ENCODE peak calls at places on chromosomes 16 and 17, in nine cellular contexts. L is stomach, B is GM23338, E is spleen, X is HCT116, R is suprapubic skin, Y is prostate gland, A is H1, V is transverse colon. F is an unnamed sample.
A peak's percentile ranks its signal among the peaks of the same experiment; 100 is the strongest.

GRCh38 chr16:78034530-78034929 is 12.2 kb downstream of the CLEC3A start:
- DNase-seq in A (no peak), L (no peak), E (no peak), X (no peak), V (no peak), B (no peak), R (no peak), Y (peak; percentile 21), F (no peak)

GRCh38 chr17:20278805-20279204 is 188.5 kb downstream of the LGALS9B start:
- DNase-seq in Y (no peak), B (no peak), R (no peak), X (no peak), V (no peak), A (no peak), E (no peak), L (no peak), F (no peak)

GRCh38 chr17:83119987-83120864 is 40.8 kb downstream of the METRNL start:
- DNase-seq in E (peak; percentile 94), A (no peak), B (peak; percentile 63), V (peak; percentile 39), R (no peak), L (no peak), X (no peak), Y (no peak), F (no peak)

GRCh38 chr17:56653877-56654276 is 60.4 kb downstream of the NOG start:
- DNase-seq in A (no peak), R (no peak), X (peak; percentile 63), V (no peak), B (peak; percentile 93), E (no peak), Y (no peak), L (no peak), F (no peak)

GRCh38 chr17:48457080-48457836 is 27.2 kb upstream of the SKAP1 start:
- DNase-seq in R (peak; percentile 66), E (peak; percentile 91), X (peak; percentile 54), A (peak; percentile 85), L (peak; percentile 63), B (peak; percentile 86), V (peak; percentile 61), Y (peak; percentile 26), F (peak; percentile 76)

GRCh38 chr17:19010729-19011505 is 6.4 kb upstream of the FAM83G start:
- DNase-seq in B (no peak), V (peak; percentile 81), L (peak; percentile 50), A (no peak), Y (no peak), X (no peak), E (peak; percentile 33), R (no peak), F (no peak)

GRCh38 chr17:82239926-82240505 is 11.2 kb downstream of the SLC16A3 start:
- DNase-seq in B (no peak), Y (no peak), R (peak; percentile 69), X (no peak), L (no peak), E (peak; percentile 80), V (no peak), A (no peak), F (peak; percentile 66)

GRCh38 chr17:39653662-39654331 is 11.4 kb upstream of the TCAP start:
- DNase-seq in R (no peak), X (no peak), L (peak; percentile 76), B (peak; percentile 89), Y (peak; percentile 47), E (peak; percentile 90), A (peak; percentile 97), V (peak; percentile 85), F (no peak)

DNA sequence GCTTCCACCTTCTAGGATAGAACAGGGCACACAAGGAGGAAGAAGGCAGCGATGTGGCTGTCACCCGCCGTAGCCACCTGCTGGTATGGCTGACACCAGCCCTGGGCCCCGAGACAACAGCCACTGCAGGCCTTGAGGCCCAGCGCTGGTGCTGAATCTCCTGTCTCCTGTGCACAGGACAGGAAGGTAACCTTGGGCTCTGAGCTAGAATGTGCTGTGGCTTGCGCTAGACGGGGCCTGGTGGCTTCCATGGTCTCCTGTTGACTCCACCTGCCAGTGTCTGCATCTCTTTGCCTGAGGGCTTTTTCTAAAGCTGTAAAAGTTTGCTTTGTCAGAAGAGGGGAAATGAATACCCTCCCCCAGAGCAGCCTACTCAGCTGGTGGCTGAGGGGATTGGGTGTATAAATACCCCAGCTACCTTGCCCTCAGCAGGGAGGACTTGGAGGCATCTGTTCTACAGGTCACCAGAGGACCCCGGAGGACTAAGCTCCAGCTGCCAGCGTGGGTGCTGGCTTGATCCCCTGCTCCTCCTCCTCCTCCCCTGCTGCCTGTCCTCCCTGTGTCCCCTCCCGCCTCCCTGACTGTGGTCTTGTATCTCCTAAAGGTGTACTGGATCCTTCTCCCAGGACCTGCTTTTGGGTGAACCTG is 76.1 kb upstream of the SDK2 start:
- DNase-seq in L (no peak), R (no peak), V (no peak), A (no peak), E (peak; percentile 76), B (no peak), Y (no peak), X (no peak), F (no peak)
- H3K27me3 ChIP-seq in L (peaks cover 38% of the 10 kb centered on the region), R (peaks cover 32% of the 10 kb centered on the region), V (no peaks in the 10 kb centered on the region), A (no peaks in the 10 kb centered on the region), E (no peaks in the 10 kb centered on the region), B (no peaks in the 10 kb centered on the region), Y (no peaks in the 10 kb centered on the region), X (peaks cover 50% of the 10 kb centered on the region), F (no peaks in the 10 kb centered on the region)

GRCh38 chr17:7823581-7824001 is 10.4 kb upstream of the KDM6B start:
- DNase-seq in V (no peak), X (no peak), R (no peak), B (peak; percentile 63), E (no peak), L (no peak), Y (no peak), A (no peak), F (no peak)
- TF ChIP-seq POLR2AphosphoS5 in V (no peak), X (no peak), R (no peak), B (no peak), E (no peak), L (no peak), Y (no peak), A (no peak), F (no peak)

DNA sequence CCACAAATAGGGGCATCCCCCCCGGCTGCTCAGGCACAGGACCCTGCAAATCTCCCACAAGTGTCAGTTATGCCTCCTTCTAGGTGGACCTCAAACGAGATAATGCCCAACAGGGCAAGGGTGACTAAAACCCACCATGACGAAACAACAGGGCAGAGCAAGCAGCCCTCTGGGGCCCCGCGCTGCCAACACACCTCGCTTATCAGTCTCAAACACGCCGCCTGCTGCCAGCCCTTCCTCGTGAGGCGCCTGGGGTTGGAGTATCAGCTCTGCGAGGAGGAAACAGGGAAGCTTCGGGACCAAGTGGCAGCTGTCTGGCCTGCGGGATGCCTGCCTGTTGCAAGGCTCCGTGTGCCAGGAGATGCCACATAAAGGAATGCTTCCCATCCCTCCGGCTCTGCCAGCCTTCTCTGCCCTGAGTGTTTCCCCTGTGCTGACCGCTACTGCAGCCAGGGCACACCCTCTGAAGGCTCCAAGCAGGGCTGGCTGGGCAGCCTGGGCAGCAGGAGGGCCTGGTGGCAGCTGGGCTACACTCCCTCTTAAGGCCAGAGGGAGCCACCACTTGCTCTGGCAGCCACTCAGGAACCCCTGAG is 2.5 kb downstream of the SMIM5 start:
- DNase-seq in X (no peak), R (no peak), A (no peak), V (peak; percentile 77), B (no peak), E (no peak), Y (no peak), L (peak; percentile 93), F (no peak)
- H3K27me3 ChIP-seq in X (no peaks in the 10 kb centered on the region), R (no peaks in the 10 kb centered on the region), A (no peaks in the 10 kb centered on the region), V (no peaks in the 10 kb centered on the region), B (no peaks in the 10 kb centered on the region), E (no peaks in the 10 kb centered on the region), Y (no peaks in the 10 kb centered on the region), L (no peaks in the 10 kb centered on the region), F (no peaks in the 10 kb centered on the region)

GRCh38 chr17:76707985-76708807 is 2.6 kb downstream of the MXRA7 start:
- DNase-seq in E (no peak), X (no peak), R (no peak), B (peak; percentile 93), Y (no peak), V (no peak), A (peak; percentile 87), L (no peak), F (peak; percentile 73)

GRCh38 chr17:76706817-76707216 is 3.9 kb downstream of the MXRA7 start:
- DNase-seq in R (no peak), V (no peak), Y (no peak), E (no peak), L (no peak), A (no peak), X (no peak), B (no peak), F (no peak)

GRCh38 chr17:76710863-76711611 is at the start of gene MXRA7:
- DNase-seq in V (peak; percentile 72), R (peak; percentile 84), Y (peak; percentile 58), L (peak; percentile 68), B (peak; percentile 80), X (no peak), E (peak; percentile 90), A (peak; percentile 85), F (peak; percentile 93)

GRCh38 chr17:76713765-76714164 is 3.0 kb upstream of the MXRA7 start:
- DNase-seq in E (peak; percentile 50), L (no peak), R (no peak), B (no peak), A (no peak), Y (no peak), X (no peak), V (no peak), F (no peak)

GRCh38 chr17:76709077-76709950 is 1.5 kb downstream of the MXRA7 start:
- DNase-seq in V (peak; percentile 72), L (peak; percentile 50), R (peak; percentile 88), Y (peak; percentile 44), A (peak; percentile 56), E (no peak), B (peak; percentile 42), X (no peak), F (peak; percentile 96)
- TF ChIP-seq POLR2AphosphoS5 in V (peak; percentile 78), L (peak; percentile 46), R (no peak), Y (peak; percentile 73), A (no peak), E (peak; percentile 74), B (no peak), X (no peak), F (peak; percentile 85)